ENCODE peak calls at places on chromosome 7, in four cellular contexts. One of them, this sample, is unnamed.

GRCh38 chr7:121204537-121204936 is 124.3 kb upstream of the WNT16 start:
- DNase-seq in T follicular helper cell: no peak
- DNase-seq in fibroblast of mammary gland: peak; percentile 12
- DNase-seq in hypothalamus: no peak
- DNase-seq in this sample: peak; percentile 32

GRCh38 chr7:7183061-7183832 is 903 bp downstream of the C1GALT1 start:
- DNase-seq in T follicular helper cell: peak; percentile 19
- DNase-seq in fibroblast of mammary gland: peak; percentile 19
- DNase-seq in hypothalamus: peak; percentile 47
- DNase-seq in this sample: no peak

GRCh38 chr7:152054377-152055230 is 29.1 kb downstream of the GALNT11 start:
- DNase-seq in T follicular helper cell: no peak
- DNase-seq in fibroblast of mammary gland: peak; percentile 90
- DNase-seq in hypothalamus: no peak
- DNase-seq in this sample: peak; percentile 80

GRCh38 chr7:24318326-24318725 is 34.3 kb downstream of the NPY start:
- DNase-seq in T follicular helper cell: no peak
- DNase-seq in fibroblast of mammary gland: no peak
- DNase-seq in hypothalamus: no peak
- DNase-seq in this sample: no peak

GRCh38 chr7:66353547-66353946 is 148.4 kb downstream of the TPST1 start:
- DNase-seq in T follicular helper cell: no peak
- DNase-seq in fibroblast of mammary gland: peak; percentile 76
- DNase-seq in hypothalamus: no peak
- DNase-seq in this sample: peak; percentile 58

GRCh38 chr7:111470898-111471297 is 91.4 kb downstream of the IMMP2L start:
- DNase-seq in T follicular helper cell: no peak
- DNase-seq in fibroblast of mammary gland: no peak
- DNase-seq in hypothalamus: no peak
- DNase-seq in this sample: no peak

GRCh38 chr7:97215556-97215955 is 98.1 kb downstream of the SDHAF3 start:
- DNase-seq in T follicular helper cell: no peak
- DNase-seq in fibroblast of mammary gland: no peak
- DNase-seq in hypothalamus: no peak
- DNase-seq in this sample: no peak

GRCh38 chr7:11193888-11194287 is 220.2 kb downstream of the PHF14 start:
- DNase-seq in T follicular helper cell: no peak
- DNase-seq in fibroblast of mammary gland: no peak
- DNase-seq in hypothalamus: no peak
- DNase-seq in this sample: no peak

This sample was measured in IMR-90.